ENCODE peak calls at places on chromosome 3, in four cellular contexts. One of them, this sample, is unnamed.

GRCh38 chr3:149501524-149501923 is 27.0 kb downstream of the TM4SF4 start:
- DNase-seq in MCF 10A: peak; percentile 11
- DNase-seq in HEK293T: no peak
- DNase-seq in ovary: no peak
- DNase-seq in this sample: no peak

GRCh38 chr3:134795776-134796312 is 784 bp downstream of the EPHB1 start:
- DNase-seq in MCF 10A: no peak
- DNase-seq in HEK293T: peak; percentile 21
- DNase-seq in ovary: peak; percentile 19
- DNase-seq in this sample: no peak

GRCh38 chr3:185744997-185745843 is 79.6 kb downstream of the IGF2BP2 start:
- DNase-seq in MCF 10A: peak; percentile 57
- DNase-seq in HEK293T: no peak
- DNase-seq in ovary: no peak
- DNase-seq in this sample: no peak

GRCh38 chr3:154122096-154122911 is 1.1 kb downstream of the ARHGEF26 start:
- DNase-seq in MCF 10A: no peak
- DNase-seq in HEK293T: peak; percentile 39
- DNase-seq in ovary: peak; percentile 44
- DNase-seq in this sample: peak; percentile 62

GRCh38 chr3:39021465-39022274 is 30.1 kb downstream of the SCN11A start:
- DNase-seq in MCF 10A: no peak
- DNase-seq in HEK293T: no peak
- DNase-seq in ovary: no peak
- DNase-seq in this sample: no peak

GRCh38 chr3:18079739-18080138 is 337.3 kb upstream of the TBC1D5 start:
- DNase-seq in MCF 10A: peak; percentile 55
- DNase-seq in HEK293T: no peak
- DNase-seq in ovary: no peak
- DNase-seq in this sample: no peak

GRCh38 chr3:25423780-25424179 is 4.3 kb upstream of the RARB start:
- DNase-seq in MCF 10A: peak; percentile 74
- DNase-seq in HEK293T: no peak
- DNase-seq in ovary: no peak
- DNase-seq in this sample: no peak

GRCh38 chr3:57048052-57048671 is 12.3 kb upstream of the SPATA12 start:
- DNase-seq in MCF 10A: no peak
- DNase-seq in HEK293T: no peak
- DNase-seq in ovary: no peak
- DNase-seq in this sample: peak; percentile 61

GRCh38 chr3:99134996-99135395 is 233.5 kb upstream of the DCBLD2 start:
- DNase-seq in MCF 10A: no peak
- DNase-seq in HEK293T: no peak
- DNase-seq in ovary: no peak
- DNase-seq in this sample: no peak

GRCh38 chr3:102810937-102811336 is 376.1 kb downstream of the ZPLD1 start:
- DNase-seq in MCF 10A: no peak
- DNase-seq in HEK293T: no peak
- DNase-seq in ovary: no peak
- DNase-seq in this sample: no peak

GRCh38 chr3:144754076-144754783 is 782.6 kb downstream of the DIPK2A start:
- DNase-seq in MCF 10A: no peak
- DNase-seq in HEK293T: no peak
- DNase-seq in ovary: no peak
- DNase-seq in this sample: no peak

GRCh38 chr3:126447456-126448106 is 28.1 kb downstream of the ZXDC start:
- DNase-seq in MCF 10A: no peak
- DNase-seq in HEK293T: no peak
- DNase-seq in ovary: peak; percentile 10
- DNase-seq in this sample: peak; percentile 49

GRCh38 chr3:178202199-178202598 is 334.0 kb upstream of the KCNMB2 start:
- DNase-seq in MCF 10A: no peak
- DNase-seq in HEK293T: no peak
- DNase-seq in ovary: no peak
- DNase-seq in this sample: no peak

GRCh38 chr3:73624363-73625123 is at the start of gene PDZRN3:
- DNase-seq in MCF 10A: no peak
- DNase-seq in HEK293T: peak; percentile 73
- DNase-seq in ovary: peak; percentile 85
- DNase-seq in this sample: peak; percentile 85

GRCh38 chr3:100993309-100993708 is at the start of gene ABI3BP:
- DNase-seq in MCF 10A: peak; percentile 67
- DNase-seq in HEK293T: peak; percentile 59
- DNase-seq in ovary: peak; percentile 76
- DNase-seq in this sample: peak; percentile 82

GRCh38 chr3:112718967-112719366 is 78.0 kb upstream of the CCDC80 start:
- DNase-seq in MCF 10A: no peak
- DNase-seq in HEK293T: no peak
- DNase-seq in ovary: no peak
- DNase-seq in this sample: no peak

GRCh38 chr3:61162965-61163364 is 88.3 kb downstream of the FHIT start:
- DNase-seq in MCF 10A: no peak
- DNase-seq in HEK293T: no peak
- DNase-seq in ovary: no peak
- DNase-seq in this sample: no peak

GRCh38 chr3:66858656-66859381 is 139.3 kb upstream of the KBTBD8 start:
- DNase-seq in MCF 10A: no peak
- DNase-seq in HEK293T: no peak
- DNase-seq in ovary: no peak
- DNase-seq in this sample: no peak

GRCh38 chr3:140850210-140850955 is 91.3 kb upstream of the SLC25A36 start:
- DNase-seq in MCF 10A: no peak
- DNase-seq in HEK293T: no peak
- DNase-seq in ovary: no peak
- DNase-seq in this sample: no peak

This sample was measured in sciatic nerve.